ENCODE peak calls at places on chromosomes 11 and 22, in four cellular contexts. One of them, this sample, is unnamed.

GRCh38 chr11:45926536-45927331 is 4.3 kb downstream of the LARGE2 start:
- DNase-seq in H9: peak
- DNase-seq in GM23338: no peak
- DNase-seq in fibroblast of lung: no peak
- DNase-seq in this sample: no peak

GRCh38 chr22:39666495-39666894 is 95.9 kb downstream of the CACNA1I start:
- DNase-seq in H9: no peak
- DNase-seq in GM23338: no peak
- DNase-seq in fibroblast of lung: no peak
- DNase-seq in this sample: no peak

GRCh38 chr11:66549696-66550095 is 3.0 kb downstream of the ACTN3 start:
- DNase-seq in fibroblast of lung: no peak
- DNase-seq in GM23338: no peak
- DNase-seq in H9: no peak
- DNase-seq in this sample: no peak

GRCh38 chr11:97656356-97656755 is 1266.5 kb downstream of the JRKL start:
- DNase-seq in fibroblast of lung: no peak
- DNase-seq in H9: no peak
- DNase-seq in GM23338: no peak
- DNase-seq in this sample: no peak

GRCh38 chr11:121004196-121004840 is 19.6 kb upstream of the TBCEL start:
- DNase-seq in H9: no peak
- DNase-seq in fibroblast of lung: no peak
- DNase-seq in GM23338: peak
- DNase-seq in this sample: no peak

GRCh38 chr22:24049211-24049610 is 38.1 kb downstream of the CABIN1 start:
- DNase-seq in GM23338: no peak
- DNase-seq in fibroblast of lung: no peak
- DNase-seq in H9: no peak
- DNase-seq in this sample: no peak

GRCh38 chr11:104134760-104135159 is 29.2 kb downstream of the PDGFD start:
- DNase-seq in H9: no peak
- DNase-seq in GM23338: no peak
- DNase-seq in fibroblast of lung: peak
- DNase-seq in this sample: no peak

GRCh38 chr11:78039919-78040671 is 17.0 kb upstream of the KCTD14 start:
- DNase-seq in fibroblast of lung: peak
- DNase-seq in GM23338: no peak
- DNase-seq in H9: no peak
- DNase-seq in this sample: peak

GRCh38 chr11:75503531-75504099 is 22.1 kb downstream of the GDPD5 start:
- DNase-seq in GM23338: no peak
- DNase-seq in H9: no peak
- DNase-seq in fibroblast of lung: no peak
- DNase-seq in this sample: peak

GRCh38 chr11:76385903-76386302 is 4.8 kb downstream of the GVQW3 start:
- DNase-seq in fibroblast of lung: peak
- DNase-seq in GM23338: peak
- DNase-seq in H9: peak
- DNase-seq in this sample: no peak

GRCh38 chr11:119691020-119691666 is 37.9 kb downstream of the NECTIN1 start:
- DNase-seq in H9: no peak
- DNase-seq in fibroblast of lung: no peak
- DNase-seq in GM23338: no peak
- DNase-seq in this sample: peak
- H3K4me2 ChIP-seq in H9: no peak
- H3K4me2 ChIP-seq in fibroblast of lung: no peak
- H3K4me2 ChIP-seq in GM23338: no peak
- H3K4me2 ChIP-seq in this sample: no peak

GRCh38 chr11:71202966-71203365 is 49.4 kb downstream of the SHANK2 start:
- DNase-seq in GM23338: no peak
- DNase-seq in H9: no peak
- DNase-seq in fibroblast of lung: no peak
- DNase-seq in this sample: no peak
- H3K4me2 ChIP-seq in GM23338: no peak
- H3K4me2 ChIP-seq in H9: no peak
- H3K4me2 ChIP-seq in fibroblast of lung: no peak
- H3K4me2 ChIP-seq in this sample: no peak

DNA sequence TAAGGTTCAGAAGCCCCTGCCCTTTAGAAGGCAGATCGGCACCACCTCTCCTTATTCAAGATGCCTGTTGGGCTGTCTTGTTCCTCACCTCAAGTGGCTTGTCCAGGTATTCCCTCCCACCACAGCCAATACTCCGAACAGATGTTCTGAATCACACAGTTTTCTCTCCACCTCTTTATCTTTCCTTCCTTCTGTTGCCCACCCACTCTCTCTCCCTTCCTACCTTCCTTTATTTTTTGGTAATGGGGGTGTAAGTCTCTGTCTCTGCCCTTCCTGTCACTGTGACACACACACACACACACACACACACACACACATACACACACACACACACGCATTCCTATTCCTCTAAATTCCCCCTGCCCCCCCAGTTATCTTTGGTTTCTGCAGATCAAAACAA is 8.4 kb downstream of the BEST1 start:
- DNase-seq in fibroblast of lung: no peak
- DNase-seq in GM23338: no peak
- DNase-seq in H9: no peak
- DNase-seq in this sample: no peak
- H3K4me2 ChIP-seq in fibroblast of lung: no peak
- H3K4me2 ChIP-seq in GM23338: no peak
- H3K4me2 ChIP-seq in H9: no peak
- H3K4me2 ChIP-seq in this sample: no peak

GRCh38 chr22:45317551-45318167 is 7.9 kb downstream of the FAM118A start:
- DNase-seq in GM23338: peak
- DNase-seq in H9: peak
- DNase-seq in fibroblast of lung: peak
- DNase-seq in this sample: no peak
- H3K4me2 ChIP-seq in GM23338: no peak
- H3K4me2 ChIP-seq in H9: no peak
- H3K4me2 ChIP-seq in fibroblast of lung: peak
- H3K4me2 ChIP-seq in this sample: peak

DNA sequence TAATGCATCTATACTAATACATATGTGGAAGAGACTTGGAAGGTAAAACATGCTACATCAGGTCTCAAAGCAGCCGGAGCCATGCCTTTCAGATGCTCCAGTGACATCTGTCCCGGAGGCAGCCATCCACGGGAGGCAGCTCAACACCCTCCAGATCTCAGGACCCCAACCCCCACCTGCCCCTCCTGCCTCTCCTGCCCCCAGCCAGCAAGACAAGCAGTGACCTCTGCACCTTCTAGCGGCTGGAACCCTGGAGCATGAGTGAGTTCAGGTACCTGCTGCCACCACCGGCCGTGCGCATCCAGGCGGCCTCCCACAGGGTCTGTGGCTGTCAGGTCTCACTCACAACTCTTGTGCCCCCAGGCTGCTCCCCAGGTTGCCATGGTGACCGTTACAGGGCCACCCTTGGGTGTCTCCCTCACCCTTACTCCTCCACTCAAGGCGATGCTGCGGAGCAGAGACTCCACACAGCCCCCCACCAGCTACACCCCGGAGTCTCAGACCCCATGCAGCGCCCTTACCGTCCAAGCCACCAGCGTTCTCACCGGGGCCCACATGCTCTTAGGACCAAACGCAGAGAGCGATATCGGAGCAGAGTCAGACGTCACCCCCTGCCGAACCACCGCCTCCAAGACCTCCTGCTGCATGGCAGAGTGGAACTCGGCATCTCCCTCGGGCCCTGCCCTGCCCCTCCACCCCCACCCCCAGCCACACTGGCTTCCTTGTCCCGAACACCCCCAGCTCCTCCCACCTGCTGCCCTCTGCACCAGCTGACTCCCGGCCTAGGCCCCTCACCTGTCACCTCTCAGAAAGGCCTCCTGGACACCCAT is 34.7 kb downstream of the CERK start:
- DNase-seq in H9: no peak
- DNase-seq in fibroblast of lung: no peak
- DNase-seq in GM23338: no peak
- DNase-seq in this sample: no peak
- H3K4me2 ChIP-seq in H9: no peak
- H3K4me2 ChIP-seq in fibroblast of lung: no peak
- H3K4me2 ChIP-seq in GM23338: no peak
- H3K4me2 ChIP-seq in this sample: no peak

DNA sequence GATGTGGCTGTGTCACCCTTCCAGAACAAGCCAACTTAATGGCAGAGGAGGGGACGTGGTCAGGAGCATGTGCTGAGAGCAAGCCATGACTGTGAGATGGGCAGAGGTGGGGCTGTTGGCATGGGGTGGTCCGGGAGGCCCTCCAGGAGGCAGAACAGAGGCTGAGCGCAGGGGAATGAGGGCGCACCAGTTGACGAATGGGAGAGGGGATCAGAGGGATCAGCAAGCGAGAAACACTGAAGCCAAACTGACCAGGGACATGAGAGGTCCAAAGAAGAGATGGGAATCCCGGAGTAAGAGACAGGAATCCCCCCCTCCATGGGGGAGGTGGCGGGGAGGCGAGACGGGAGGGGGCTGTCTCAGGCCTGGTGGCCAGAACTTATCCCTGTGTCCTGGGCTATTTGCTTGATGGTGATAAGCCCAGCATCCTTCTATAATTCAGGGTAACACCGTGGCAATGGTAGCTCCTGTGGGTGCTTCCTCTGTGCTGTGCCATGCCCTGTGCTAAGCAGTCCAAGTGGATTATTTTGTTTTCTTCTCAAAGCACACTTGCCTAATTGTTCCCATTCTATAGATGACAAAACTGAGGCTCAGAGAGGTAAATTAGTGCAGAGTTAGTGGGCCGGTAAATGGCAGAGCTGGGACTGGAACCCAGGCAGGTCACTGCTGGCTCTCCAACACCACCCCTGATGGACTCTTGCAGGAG is 83.4 kb upstream of the SHISAL1 start:
- DNase-seq in GM23338: no peak
- DNase-seq in H9: peak
- DNase-seq in fibroblast of lung: no peak
- DNase-seq in this sample: no peak
- H3K4me2 ChIP-seq in GM23338: no peak
- H3K4me2 ChIP-seq in H9: no peak
- H3K4me2 ChIP-seq in fibroblast of lung: no peak
- H3K4me2 ChIP-seq in this sample: no peak

GRCh38 chr22:37103151-37103550 is 6.4 kb downstream of the TMPRSS6 start:
- DNase-seq in H9: no peak
- DNase-seq in GM23338: no peak
- DNase-seq in fibroblast of lung: no peak
- DNase-seq in this sample: no peak

GRCh38 chr22:37105990-37106389 is 3.5 kb downstream of the TMPRSS6 start:
- DNase-seq in fibroblast of lung: no peak
- DNase-seq in GM23338: no peak
- DNase-seq in H9: no peak
- DNase-seq in this sample: no peak

GRCh38 chr22:37103696-37104452 is 5.6 kb downstream of the TMPRSS6 start:
- DNase-seq in GM23338: no peak
- DNase-seq in H9: no peak
- DNase-seq in fibroblast of lung: no peak
- DNase-seq in this sample: no peak

GRCh38 chr22:37107779-37108621 is 1.5 kb downstream of the TMPRSS6 start:
- DNase-seq in GM23338: no peak
- DNase-seq in fibroblast of lung: no peak
- DNase-seq in H9: no peak
- DNase-seq in this sample: no peak

GRCh38 chr22:37105154-37105553 is 4.4 kb downstream of the TMPRSS6 start:
- DNase-seq in GM23338: no peak
- DNase-seq in H9: no peak
- DNase-seq in fibroblast of lung: no peak
- DNase-seq in this sample: no peak
- H3K4me2 ChIP-seq in GM23338: no peak
- H3K4me2 ChIP-seq in H9: no peak
- H3K4me2 ChIP-seq in fibroblast of lung: no peak
- H3K4me2 ChIP-seq in this sample: no peak

GRCh38 chr11:31844351-31844750 is 33.2 kb upstream of the PAX6 start:
- DNase-seq in GM23338: no peak
- DNase-seq in fibroblast of lung: peak
- DNase-seq in H9: no peak
- DNase-seq in this sample: no peak

GRCh38 chr11:31850365-31850764 is 39.2 kb upstream of the PAX6 start:
- DNase-seq in H9: no peak
- DNase-seq in fibroblast of lung: no peak
- DNase-seq in GM23338: no peak
- DNase-seq in this sample: no peak

GRCh38 chr11:31847761-31848160 is 36.6 kb upstream of the PAX6 start:
- DNase-seq in GM23338: no peak
- DNase-seq in H9: no peak
- DNase-seq in fibroblast of lung: peak
- DNase-seq in this sample: no peak
- H3K4me2 ChIP-seq in GM23338: no peak
- H3K4me2 ChIP-seq in H9: no peak
- H3K4me2 ChIP-seq in fibroblast of lung: no peak
- H3K4me2 ChIP-seq in this sample: no peak

GRCh38 chr11:20061766-20062165 is 98.5 kb downstream of the DBX1 start:
- DNase-seq in H9: no peak
- DNase-seq in GM23338: no peak
- DNase-seq in fibroblast of lung: no peak
- DNase-seq in this sample: no peak
- H3K4me2 ChIP-seq in H9: no peak
- H3K4me2 ChIP-seq in GM23338: no peak
- H3K4me2 ChIP-seq in fibroblast of lung: no peak
- H3K4me2 ChIP-seq in this sample: no peak

GRCh38 chr11:15523576-15523975 is 408.9 kb downstream of the INSC start:
- DNase-seq in GM23338: no peak
- DNase-seq in H9: no peak
- DNase-seq in fibroblast of lung: no peak
- DNase-seq in this sample: no peak

GRCh38 chr11:15519911-15520310 is 405.2 kb downstream of the INSC start:
- DNase-seq in GM23338: no peak
- DNase-seq in H9: no peak
- DNase-seq in fibroblast of lung: no peak
- DNase-seq in this sample: no peak

GRCh38 chr11:15519124-15519791 is 404.5 kb downstream of the INSC start:
- DNase-seq in H9: no peak
- DNase-seq in GM23338: no peak
- DNase-seq in fibroblast of lung: no peak
- DNase-seq in this sample: no peak
- H3K4me2 ChIP-seq in H9: no peak
- H3K4me2 ChIP-seq in GM23338: no peak
- H3K4me2 ChIP-seq in fibroblast of lung: no peak
- H3K4me2 ChIP-seq in this sample: no peak